ENCODE peak calls at places on chromosomes 3 and 15, in six cellular contexts. Q is AG04450, B is cardiac fibroblast, J is right atrium auricular region, F is thyroid gland, T is HFFc6. R is an unnamed sample.
A peak's percentile ranks its signal among the peaks of the same experiment; 100 is the strongest.

GRCh38 chr15:76330281-76330680 is 6.3 kb upstream of the ISL2 start:
- DNase-seq in T (peak; percentile 62), B (peak; percentile 68), J (peak; percentile 73), F (peak; percentile 69), Q (no peak), R (no peak)

GRCh38 chr3:128238100-128238459 is 84.8 kb downstream of the EEFSEC start:
- DNase-seq in J (no peak), F (no peak), B (no peak), Q (no peak), T (no peak), R (no peak)

GRCh38 chr3:111901617-111902016 is 42.6 kb downstream of the PHLDB2 start:
- DNase-seq in F (no peak), B (no peak), Q (no peak), J (no peak), T (no peak), R (no peak)

GRCh38 chr15:69823223-69823907 is 274.4 kb downstream of the TLE3 start:
- DNase-seq in Q (no peak), B (peak; percentile 23), T (peak; percentile 25), J (no peak), F (no peak), R (no peak)

GRCh38 chr3:195450731-195451229 is 8.0 kb upstream of the ACAP2 start:
- DNase-seq in F (peak; percentile 38), J (no peak), B (peak; percentile 87), T (peak; percentile 47), Q (peak; percentile 85), R (no peak)

GRCh38 chr3:128215800-128216495 is 62.7 kb downstream of the EEFSEC start:
- DNase-seq in T (no peak), Q (peak; percentile 26), B (no peak), J (no peak), F (no peak), R (no peak)

GRCh38 chr3:133574260-133574881 is 885 bp downstream of the CDV3 start:
- DNase-seq in T (peak; percentile 64), B (peak; percentile 77), J (peak; percentile 72), Q (no peak), F (peak; percentile 73), R (no peak)

GRCh38 chr3:105274958-105275357 is 91.8 kb upstream of the ALCAM start:
- DNase-seq in F (no peak), T (peak; percentile 77), Q (no peak), B (peak; percentile 94), J (no peak), R (no peak)

GRCh38 chr3:50192689-50193141 is 1.3 kb downstream of the GNAT1 start:
- DNase-seq in Q (peak; percentile 15), T (peak; percentile 19), B (peak; percentile 65), F (peak; percentile 74), J (peak; percentile 74), R (no peak)

GRCh38 chr3:169659858-169660614 is 3.5 kb downstream of the MECOM start:
- DNase-seq in J (no peak), Q (no peak), F (no peak), B (no peak), T (no peak), R (no peak)

GRCh38 chr3:143123353-143123974 is 3.9 kb downstream of the CHST2 start:
- DNase-seq in F (no peak), B (no peak), Q (no peak), T (no peak), J (no peak), R (no peak)

GRCh38 chr15:35206060-35206675 is 121.1 kb upstream of the NANOGP8 start:
- DNase-seq in Q (no peak), T (peak; percentile 1), B (peak; percentile 57), F (no peak), J (no peak), R (no peak)
- TF ChIP-seq CTCF in Q (peak; percentile 53), T (peak; percentile 81), B (peak; percentile 63), F (no peak), J (no peak), R (peak; percentile 59)

DNA sequence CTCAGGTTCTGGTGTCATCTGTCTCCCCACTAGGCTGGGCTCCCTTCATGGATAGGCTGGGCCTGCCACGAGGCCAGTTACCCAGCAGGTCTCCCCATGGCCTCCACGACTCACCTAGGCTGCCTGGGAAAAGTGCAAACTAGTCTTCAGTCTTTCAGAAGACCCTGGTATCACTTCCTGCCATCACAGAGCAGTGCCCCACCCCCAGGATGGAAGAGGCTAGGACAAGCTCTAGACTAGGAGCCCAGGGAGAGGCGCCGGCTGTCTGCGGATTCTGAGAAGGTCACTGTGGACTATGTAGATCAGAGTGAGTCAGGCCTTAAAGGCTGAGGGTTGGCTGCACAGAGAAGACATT is 63.7 kb downstream of the CORO2B start:
- DNase-seq in T (no peak), B (no peak), Q (no peak), J (no peak), F (no peak), R (no peak)
- TF ChIP-seq CTCF in T (no peak), B (no peak), Q (no peak), J (no peak), F (no peak), R (no peak)

DNA sequence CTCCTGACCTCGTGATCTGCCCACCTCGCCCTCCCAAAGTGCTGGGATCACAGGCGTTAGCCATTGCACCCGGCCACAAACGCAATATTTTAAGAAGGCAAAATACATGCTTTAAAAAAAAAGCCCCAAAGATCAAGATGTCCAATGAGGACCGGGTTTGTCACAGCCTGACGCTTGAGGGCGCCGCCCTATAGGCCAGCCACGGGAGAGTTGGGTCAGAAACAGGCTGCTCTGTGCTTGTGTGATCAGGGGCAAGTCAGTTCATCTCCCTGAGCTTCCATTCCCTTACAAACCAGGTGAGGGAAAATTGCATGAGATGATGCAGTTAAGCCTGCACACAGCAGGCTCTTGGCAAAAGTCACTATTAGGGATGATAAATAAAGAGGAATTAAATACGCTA is 23.9 kb downstream of the FAM174B start:
- DNase-seq in T (no peak), J (no peak), F (no peak), Q (no peak), B (no peak), R (no peak)
- TF ChIP-seq CTCF in T (peak; percentile 16), J (no peak), F (no peak), Q (no peak), B (no peak), R (peak; percentile 10)

GRCh38 chr3:126103121-126104027 is 19.4 kb upstream of the SLC41A3 start:
- DNase-seq in T (no peak), Q (no peak), B (no peak), J (peak; percentile 55), F (no peak), R (no peak)
- TF ChIP-seq CTCF in T (no peak), Q (peak; percentile 2), B (no peak), J (no peak), F (no peak), R (no peak)

R was measured in keratinocyte.